ENCODE peak calls at places on chromosome 9, in six cellular contexts. V is GM12878, N is A549, C is HepG2, B is endothelial cell of umbilical vein, H is K562. Z is an unnamed sample.

GRCh38 chr9:89902450-89902849 is 297.6 kb downstream of the GADD45G start:
- DNase-seq in V (no peak), N (no peak), C (no peak), B (no peak), H (no peak), Z (no peak)

GRCh38 chr9:127452481-127453092 is 1.3 kb downstream of the LRSAM1 start:
- DNase-seq in V (no peak), N (no peak), C (peak; percentile 49), B (peak; percentile 19), H (no peak), Z (no peak)

GRCh38 chr9:85056203-85056572 is 386.7 kb downstream of the NTRK2 start:
- DNase-seq in V (peak; percentile 64), N (no peak), C (no peak), B (no peak), H (no peak), Z (no peak)

GRCh38 chr9:33381231-33381791 is 21.1 kb downstream of the AQP7 start:
- DNase-seq in V (no peak), N (no peak), C (peak; percentile 57), B (no peak), H (no peak), Z (no peak)

GRCh38 chr9:136244116-136244775 is 1.4 kb downstream of the QSOX2 start:
- DNase-seq in V (peak; percentile 76), N (no peak), C (peak; percentile 84), B (no peak), H (peak; percentile 35), Z (peak; percentile 70)

GRCh38 chr9:14189146-14189545 is 124.8 kb downstream of the NFIB start:
- DNase-seq in V (no peak), N (no peak), C (no peak), B (no peak), H (no peak), Z (no peak)

GRCh38 chr9:85742630-85742928 is 825 bp upstream of the AGTPBP1 start:
- DNase-seq in V (no peak), N (no peak), C (no peak), B (no peak), H (no peak), Z (no peak)

GRCh38 chr9:112719292-112719691 is 1.4 kb upstream of the INIP start:
- DNase-seq in V (no peak), N (no peak), C (no peak), B (no peak), H (no peak), Z (no peak)

GRCh38 chr9:35908484-35909125 is 685 bp upstream of the SPAAR start:
- DNase-seq in V (no peak), N (no peak), C (no peak), B (no peak), H (no peak), Z (no peak)

GRCh38 chr9:119365291-119366027 is 3.8 kb downstream of the BRINP1 start:
- DNase-seq in V (no peak), N (peak; percentile 13), C (peak; percentile 6), B (peak; percentile 17), H (peak; percentile 14), Z (peak; percentile 44)

GRCh38 chr9:248278-248961 is 33.8 kb downstream of the DOCK8 start:
- DNase-seq in V (no peak), N (no peak), C (no peak), B (no peak), H (no peak), Z (no peak)

GRCh38 chr9:20663133-20663532 is 20.9 kb upstream of the FOCAD start:
- DNase-seq in V (no peak), N (no peak), C (no peak), B (no peak), H (no peak), Z (no peak)

GRCh38 chr9:112753725-112754124 is 3.2 kb downstream of the SNX30 start:
- DNase-seq in V (no peak), N (no peak), C (no peak), B (no peak), H (no peak), Z (peak; percentile 61)

GRCh38 chr9:73137914-73138313 is 13.8 kb upstream of the ANXA1 start:
- DNase-seq in V (no peak), N (no peak), C (no peak), B (no peak), H (no peak), Z (no peak)

GRCh38 chr9:81915801-81916505 is 12.3 kb upstream of the SPATA31D4 start:
- DNase-seq in V (no peak), N (no peak), C (no peak), B (no peak), H (no peak), Z (no peak)
- TF ChIP-seq MYC in V (no peak), N (no peak), C (no peak), B (no peak), H (no peak), Z (no peak)

DNA sequence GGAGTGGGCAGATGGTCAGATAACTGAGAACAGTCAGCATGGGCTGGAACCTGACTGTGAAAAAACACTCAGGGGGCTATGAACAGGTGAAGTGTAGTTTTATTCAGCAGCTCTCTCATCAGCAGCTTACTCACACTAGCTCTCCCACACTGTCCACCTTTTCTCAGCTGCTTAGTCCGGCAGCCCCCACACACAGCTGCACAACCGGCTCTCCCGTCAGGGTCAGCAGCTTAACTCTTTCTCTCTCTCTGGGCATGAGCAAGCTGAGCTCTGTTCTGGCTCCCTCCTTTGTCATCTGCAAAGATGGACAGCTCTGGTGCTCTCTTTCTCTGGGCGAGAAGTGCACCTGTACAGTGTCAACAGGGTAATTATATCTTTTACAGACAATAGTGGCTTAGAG is 8.2 kb downstream of the DMAC1 start:
- DNase-seq in V (no peak), N (no peak), C (no peak), B (no peak), H (no peak), Z (no peak)
- TF ChIP-seq MAX in V (no peak), N (no peak), C (no peak), B (no peak), H (no peak), Z (no peak)

GRCh38 chr9:91162784-91163440 is 198.8 kb downstream of the AUH start:
- DNase-seq in V (peak; percentile 21), N (no peak), C (no peak), B (no peak), H (peak; percentile 76), Z (peak; percentile 94)
- H3K4me3 ChIP-seq in V (no peak overlapping the region), N (no peak overlapping the region), C (no peak overlapping the region), B (no peak overlapping the region), H (no peak overlapping the region), Z (peak overlapping the region; percentile 32)

DNA sequence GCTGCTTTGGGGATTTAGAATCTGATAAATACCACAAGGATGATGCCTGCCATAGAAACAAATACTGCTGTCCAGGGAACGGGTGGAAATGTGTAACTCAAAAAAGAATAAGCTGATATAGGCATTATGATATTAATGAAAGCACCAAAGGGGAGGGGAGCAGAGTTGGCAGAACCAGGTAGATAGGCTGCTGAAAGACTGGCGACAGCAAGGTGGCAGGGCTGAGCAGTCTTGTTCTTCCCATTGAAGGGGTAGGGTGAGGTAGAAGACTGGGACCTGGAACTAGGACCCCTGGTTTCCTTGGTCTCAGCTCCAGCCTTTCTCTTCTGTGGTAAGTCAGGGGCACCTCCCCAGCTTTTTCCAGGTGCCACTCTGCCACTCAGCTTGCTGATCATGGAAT is 31.4 kb upstream of the TMOD1 start:
- DNase-seq in V (no peak), N (no peak), C (no peak), B (no peak), H (no peak), Z (no peak)
- TF ChIP-seq MYC in V (no peak), N (no peak), C (no peak), B (no peak), H (no peak), Z (no peak)

DNA sequence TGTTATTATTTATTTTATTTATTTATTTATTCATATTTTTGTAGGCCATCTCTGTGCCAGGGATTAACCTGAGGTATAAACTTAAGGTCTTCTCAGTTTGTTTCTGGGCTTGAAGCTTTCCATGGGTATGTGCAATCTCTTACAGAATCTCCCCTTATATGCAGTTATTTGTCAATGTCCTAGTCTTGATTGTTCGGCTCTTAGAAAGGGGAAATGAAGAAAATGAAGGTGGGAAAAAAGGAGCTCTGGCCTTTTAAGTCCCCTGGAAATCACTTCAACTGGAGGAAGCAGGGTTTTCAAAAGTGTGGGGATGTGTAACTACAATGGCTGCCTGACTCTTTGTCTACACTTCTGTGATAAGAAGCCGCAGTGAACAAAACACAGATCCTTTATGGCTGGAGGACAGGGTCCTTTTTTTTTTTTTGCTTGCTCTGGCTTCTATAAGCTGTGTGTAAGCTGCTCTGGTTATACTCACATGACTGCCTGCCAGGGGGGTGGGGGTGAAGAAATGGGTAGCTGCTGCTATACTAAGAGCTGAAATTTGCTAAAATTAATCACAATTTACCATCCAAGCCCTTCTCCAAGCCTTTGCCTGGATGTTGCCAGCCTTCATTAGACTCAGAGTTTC is 33.7 kb downstream of the CENPP start:
- DNase-seq in V (no peak), N (no peak), C (no peak), B (no peak), H (no peak), Z (peak; percentile 7)
- TF ChIP-seq MAX in V (no peak), N (no peak), C (no peak), B (no peak), H (no peak), Z (no peak)

GRCh38 chr9:128887914-128888350 is 6.0 kb downstream of the LRRC8A start:
- DNase-seq in V (no peak), N (no peak), C (no peak), B (peak; percentile 81), H (no peak), Z (no peak)
- H3K4me3 ChIP-seq in V (no peak overlapping the region), N (no peak overlapping the region), C (no peak overlapping the region), B (no peak overlapping the region), H (no peak overlapping the region), Z (no peak overlapping the region)

GRCh38 chr9:95167998-95168397 is 149.5 kb downstream of the FANCC start:
- DNase-seq in V (no peak), N (peak; percentile 28), C (peak; percentile 58), B (peak; percentile 82), H (peak; percentile 75), Z (peak; percentile 72)
- TF ChIP-seq MYC in V (no peak), N (no peak), C (no peak), B (no peak), H (no peak), Z (no peak)

DNA sequence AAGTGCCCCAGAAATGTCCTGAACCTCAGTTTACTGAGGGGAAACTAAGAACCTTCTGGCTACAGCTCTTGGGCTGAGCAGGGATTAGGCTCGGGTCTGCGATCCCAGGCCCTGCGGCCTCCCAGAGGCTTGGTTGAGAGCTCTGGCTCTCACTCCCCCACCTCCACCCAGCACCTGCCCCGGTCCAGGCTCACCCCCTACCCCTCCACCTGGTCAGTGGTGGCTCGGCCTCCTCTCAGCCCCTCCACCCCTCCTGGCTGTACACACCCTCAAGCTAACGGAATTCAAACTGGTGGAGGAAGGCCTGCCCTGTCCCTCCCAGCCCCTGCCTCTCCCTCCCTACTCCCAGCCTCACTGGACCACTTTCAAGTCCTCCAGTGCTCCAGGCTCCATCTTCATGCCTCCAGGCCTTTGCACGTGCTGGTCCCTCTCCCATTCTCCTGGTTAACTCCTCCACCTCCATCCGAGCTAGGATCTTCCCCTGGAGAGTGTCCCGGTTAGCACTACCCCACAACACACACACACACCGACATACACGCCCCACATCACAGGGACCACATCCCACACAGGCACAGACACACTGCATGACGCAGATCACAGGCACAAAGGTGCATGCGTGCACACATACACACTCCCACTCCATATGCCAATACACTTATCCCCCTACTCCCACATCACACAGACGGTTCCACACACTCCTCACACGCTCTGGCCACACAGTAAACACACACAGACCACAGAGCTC is 130.9 kb downstream of the C9orf50 start:
- DNase-seq in V (no peak), N (no peak), C (no peak), B (no peak), H (peak; percentile 50), Z (no peak)
- TF ChIP-seq MAX in V (no peak), N (peak; percentile 80), C (no peak), B (no peak), H (no peak), Z (no peak)